ENCODE peak calls at places on chromosomes 6 and 20, in five cellular contexts. S is glutamatergic neuron, N is substantia nigra, E is NCI-H460, T is aorta. R is an unnamed sample.

GRCh38 chr6:74871757-74872156 is 334.1 kb downstream of the COL12A1 start:
- DNase-seq in T (no peak), S (no peak), E (no peak), N (no peak), R (no peak)

GRCh38 chr20:29740601-29740950 is 1516.9 kb upstream of the DEFB115 start:
- DNase-seq in T (peak), S (no peak), N (no peak), E (no peak), R (no peak)

GRCh38 chr6:34986845-34987246 is 97.8 kb downstream of the ANKS1A start:
- DNase-seq in T (peak), S (peak), E (peak), N (peak), R (peak)

GRCh38 chr20:63554361-63555278 is 661 bp downstream of the FNDC11 start:
- DNase-seq in S (no peak), T (no peak), E (no peak), N (no peak), R (no peak)

GRCh38 chr6:45786243-45786795 is 229.3 kb downstream of the CLIC5 start:
- DNase-seq in T (no peak), E (no peak), N (no peak), S (no peak), R (no peak)

GRCh38 chr6:37134622-37135191 is 35.2 kb upstream of the PIM1 start:
- DNase-seq in N (no peak), T (peak), E (peak), S (no peak), R (no peak)

GRCh38 chr6:112881828-112882227 is 534.7 kb downstream of the RFPL4B start:
- DNase-seq in E (no peak), N (no peak), S (no peak), T (no peak), R (no peak)

GRCh38 chr20:51189814-51190782 is 167.2 kb upstream of the KCNG1 start:
- DNase-seq in T (no peak), N (no peak), E (no peak), S (no peak), R (no peak)

GRCh38 chr6:144434308-144434990 is 149.3 kb downstream of the UTRN start:
- DNase-seq in T (no peak), N (no peak), S (no peak), E (no peak), R (no peak)

GRCh38 chr6:161415302-161415855 is 141.5 kb upstream of the AGPAT4 start:
- DNase-seq in S (no peak), T (no peak), N (no peak), E (no peak), R (no peak)

R was measured in NCI-H510A treated with DMSO at 0.1 percent for 48 hours.